ENCODE peak calls at places on chromosomes 4 and X, in seven cellular contexts. U is HepG2, O is heart left ventricle, L is mesothelial cell of epicardium, T is IMR-90, N is fibroblast of mammary gland, H is fibroblast of the aortic adventitia. R is an unnamed sample.
A peak's percentile ranks its signal among the peaks of the same experiment; 100 is the strongest.

GRCh38 chr4:71231073-71231752 is 107.6 kb upstream of the SLC4A4 start:
- DNase-seq in H (peak; percentile 82), N (peak; percentile 51), U (no peak), T (peak; percentile 59), O (peak; percentile 88), L (no peak), R (no peak)

GRCh38 chr4:73021634-73022033 is 47.9 kb downstream of the COX18 start:
- DNase-seq in N (peak; percentile 51), O (no peak), U (peak; percentile 24), L (no peak), H (peak; percentile 73), T (peak; percentile 31), R (no peak)

GRCh38 chrX:46599051-46599560 is 25.5 kb downstream of the CHST7 start:
- DNase-seq in H (no peak), L (no peak), U (no peak), T (peak; percentile 40), O (no peak), N (no peak), R (no peak)

GRCh38 chr4:1512738-1513660 is 106.8 kb upstream of the NKX1-1 start:
- DNase-seq in L (peak; percentile 80), H (no peak), U (peak; percentile 16), T (no peak), O (peak; percentile 36), N (no peak), R (peak; percentile 37)

GRCh38 chrX:71450433-71451106 is 82.3 kb upstream of the OGT start:
- DNase-seq in H (no peak), U (no peak), O (no peak), L (no peak), T (no peak), N (no peak), R (no peak)

GRCh38 chr4:114870987-114871386 is 242.4 kb downstream of the NDST4 start:
- DNase-seq in T (no peak), O (no peak), U (no peak), L (no peak), N (no peak), H (no peak), R (no peak)

GRCh38 chr4:125991398-125991797 is 676.6 kb downstream of the FAT4 start:
- DNase-seq in O (no peak), T (peak; percentile 26), H (no peak), N (no peak), L (no peak), U (no peak), R (no peak)

GRCh38 chr4:187208641-187209040 is 485.0 kb upstream of the FAT1 start:
- DNase-seq in N (no peak), T (no peak), H (no peak), U (peak; percentile 4), L (no peak), O (no peak), R (no peak)

GRCh38 chr4:56139241-56139827 is 190.6 kb downstream of the CEP135 start:
- DNase-seq in H (no peak), U (no peak), N (no peak), L (no peak), O (no peak), T (no peak), R (no peak)

GRCh38 chrX:83508006-83508405 is at the start of gene POU3F4:
- DNase-seq in O (no peak), N (no peak), T (no peak), L (peak; percentile 39), U (no peak), H (no peak), R (no peak)

GRCh38 chr4:17128268-17128667 is 229.8 kb upstream of the LDB2 start:
- DNase-seq in T (peak; percentile 44), H (peak; percentile 69), L (no peak), N (peak; percentile 62), O (no peak), U (no peak), R (no peak)

GRCh38 chr4:170051402-170051801 is 25.2 kb upstream of the MFAP3L start:
- DNase-seq in L (no peak), N (no peak), H (no peak), U (no peak), T (no peak), O (no peak), R (no peak)

GRCh38 chr4:165872443-165873297 is at the start of gene TLL1:
- DNase-seq in L (no peak), O (peak; percentile 19), T (no peak), N (peak; percentile 31), H (peak; percentile 23), U (no peak), R (no peak)

GRCh38 chrX:68433155-68433980 is at the start of gene OPHN1:
- DNase-seq in O (peak; percentile 74), U (peak; percentile 29), T (peak; percentile 74), N (peak; percentile 75), L (peak; percentile 57), H (peak; percentile 79), R (no peak)

GRCh38 chrX:27767387-27767786 is 40.4 kb upstream of the MAGEB10 start:
- DNase-seq in H (peak; percentile 28), U (no peak), T (peak; percentile 25), N (peak; percentile 2), L (no peak), O (no peak), R (no peak)

GRCh38 chrX:150192846-150193245 is 170.3 kb upstream of the MAMLD1 start:
- DNase-seq in O (no peak), N (peak; percentile 63), H (no peak), T (peak; percentile 66), U (no peak), L (no peak), R (no peak)

GRCh38 chrX:7414753-7415152 is 266.8 kb upstream of the PUDP start:
- DNase-seq in L (no peak), O (no peak), H (no peak), U (no peak), N (no peak), T (no peak), R (no peak)

DNA sequence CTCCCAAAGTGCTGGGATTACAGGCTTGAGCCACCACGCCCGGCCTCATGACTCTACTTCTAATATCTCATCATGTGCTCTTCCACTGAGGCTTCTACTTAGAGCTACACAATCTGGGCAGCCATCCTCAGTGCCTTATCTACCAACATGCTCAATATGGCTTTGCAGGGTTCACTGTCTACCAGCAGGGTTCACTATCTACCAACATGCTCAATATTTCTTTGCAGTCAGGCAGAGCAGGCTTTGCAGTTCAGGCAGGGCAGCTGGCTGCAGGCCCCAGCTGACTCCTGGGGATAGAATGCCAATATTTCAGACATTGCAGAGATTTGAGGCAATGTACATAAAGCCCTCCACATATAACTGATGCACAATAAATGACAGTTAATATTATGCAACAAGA is 47.5 kb downstream of the PKD2 start:
- DNase-seq in L (no peak), H (peak; percentile 69), N (peak; percentile 57), T (peak; percentile 72), U (peak; percentile 70), O (no peak), R (no peak)
- TF ChIP-seq CTCF in L (no peak), H (peak; percentile 70), N (peak; percentile 55), T (peak; percentile 64), U (peak; percentile 93), O (no peak), R (no peak)

DNA sequence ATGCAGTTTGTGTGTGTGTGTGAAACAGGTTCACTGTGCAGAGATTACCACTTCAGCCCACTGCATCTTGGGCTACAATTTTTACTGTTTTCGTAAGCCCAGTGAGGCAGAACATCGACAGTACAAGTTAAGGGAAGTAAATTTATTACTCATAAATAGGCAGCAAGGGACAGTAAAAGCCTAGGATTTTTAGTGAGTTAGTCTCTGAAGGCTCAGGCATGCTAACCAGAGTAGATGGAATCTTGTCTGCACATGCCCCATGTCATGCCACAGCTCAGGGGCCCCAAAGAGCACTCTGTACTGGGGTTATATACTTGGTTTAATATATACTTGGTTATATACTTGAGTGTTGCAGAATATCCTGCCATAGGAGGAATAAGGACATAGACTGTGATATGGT is 825.7 kb downstream of the TECRL start:
- DNase-seq in N (no peak), H (no peak), T (no peak), O (no peak), U (no peak), L (no peak), R (no peak)
- TF ChIP-seq CTCF in N (no peak), H (no peak), T (no peak), O (no peak), U (no peak), L (no peak), R (no peak)

DNA sequence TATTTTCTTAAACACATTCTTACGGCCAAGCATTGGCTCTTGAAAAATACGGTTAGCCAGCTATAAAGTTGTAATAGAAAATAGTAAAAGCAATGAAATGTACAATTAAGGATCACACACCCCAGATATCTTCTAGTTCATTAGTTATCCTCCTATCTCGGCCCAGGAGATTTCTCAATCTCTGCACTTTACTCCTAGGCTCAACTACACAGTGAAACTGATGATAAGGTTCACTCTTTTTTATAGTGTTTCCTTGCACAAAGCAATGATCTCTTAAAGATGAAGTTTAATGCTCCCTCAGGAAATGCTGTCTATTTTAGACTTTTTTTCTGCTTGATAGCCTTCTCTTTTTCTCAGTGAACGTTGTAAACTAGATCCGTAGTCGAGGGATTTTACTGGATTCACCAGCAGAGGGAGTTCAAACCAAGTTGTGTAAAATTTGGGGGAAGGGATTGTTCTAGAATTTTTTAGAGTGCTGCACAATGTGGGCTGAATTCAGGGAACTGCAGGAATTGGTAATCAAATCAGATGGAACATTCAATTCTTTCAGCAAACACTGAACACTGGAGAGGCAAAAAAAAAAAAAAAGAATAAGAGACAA is 269.5 kb downstream of the GBA3 start:
- DNase-seq in O (no peak), U (no peak), H (peak; percentile 39), L (no peak), N (peak; percentile 6), T (peak; percentile 4), R (no peak)
- TF ChIP-seq CTCF in O (no peak), U (no peak), H (peak; percentile 48), L (peak; percentile 69), N (peak; percentile 27), T (peak; percentile 24), R (no peak)

DNA sequence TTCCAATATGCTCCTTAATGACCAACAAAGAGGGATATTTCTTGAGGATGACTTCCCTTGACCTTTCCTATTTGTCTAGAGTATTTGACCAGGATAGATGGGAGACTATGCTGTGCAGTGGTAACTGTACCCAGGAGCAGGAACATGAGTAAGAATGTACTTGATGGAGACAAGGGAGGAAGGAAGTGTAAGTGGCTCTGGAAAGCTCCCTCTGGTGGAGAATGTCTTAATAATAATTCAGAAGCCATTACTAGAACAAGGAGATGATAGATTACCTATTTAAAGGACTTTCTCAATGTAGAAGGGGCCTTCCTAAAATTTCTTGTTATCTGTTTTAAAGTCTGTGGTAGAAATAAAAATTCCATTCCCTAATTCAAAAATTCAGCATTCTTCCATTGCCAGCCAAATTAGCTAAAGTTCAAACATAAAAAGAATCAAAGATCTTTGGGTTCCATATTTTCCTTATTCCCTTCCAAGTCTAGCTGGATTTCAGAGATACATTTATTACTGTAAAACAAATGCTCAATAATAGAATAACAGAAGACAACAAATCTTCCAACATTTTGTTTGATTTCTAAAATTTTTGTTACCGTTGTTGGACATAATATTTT is 83.8 kb downstream of the GRID2 start:
- DNase-seq in U (peak; percentile 30), L (no peak), H (peak; percentile 66), T (peak; percentile 53), O (no peak), N (peak; percentile 50), R (no peak)
- TF ChIP-seq CTCF in U (peak; percentile 57), L (peak; percentile 49), H (peak; percentile 55), T (peak; percentile 56), O (no peak), N (peak; percentile 53), R (no peak)

GRCh38 chr4:173748353-173748752 is 218.3 kb upstream of the HAND2 start:
- DNase-seq in L (no peak), H (peak; percentile 73), U (no peak), O (no peak), N (peak; percentile 56), T (peak; percentile 4), R (no peak)
- TF ChIP-seq CTCF in L (no peak), H (peak; percentile 45), U (no peak), O (peak; percentile 22), N (peak; percentile 46), T (peak; percentile 21), R (no peak)